ENCODE peak calls at places on chromosomes 11 and 22, in seven cellular contexts. C, V, F, G, E, R and P are unnamed samples.
A peak's percentile ranks its signal among the peaks of the same experiment; 100 is the strongest.

GRCh38 chr11:103486609-103487008 is 377.4 kb downstream of the DYNC2H1 start:
- DNase-seq in C (no peak), V (no peak), F (no peak), G (no peak), E (peak; percentile 28), R (no peak), P (no peak)

GRCh38 chr11:97614571-97614970 is 1224.8 kb downstream of the JRKL start:
- DNase-seq in C (no peak), V (no peak), F (no peak), G (no peak), E (peak; percentile 1), R (no peak), P (no peak)

GRCh38 chr11:82356316-82356715 is 377.3 kb downstream of the FAM181B start:
- DNase-seq in C (no peak), V (no peak), F (no peak), G (no peak), E (no peak), R (no peak), P (no peak)

GRCh38 chr11:17788084-17788483 is 53.5 kb downstream of the KCNC1 start:
- DNase-seq in C (no peak), V (peak; percentile 36), F (no peak), G (no peak), E (no peak), R (no peak), P (no peak)

GRCh38 chr11:125372911-125373310 is 123.2 kb downstream of the FEZ1 start:
- DNase-seq in C (no peak), V (no peak), F (no peak), G (no peak), E (no peak), R (no peak), P (no peak)

GRCh38 chr11:78292109-78292803 is 103.5 kb downstream of the USP35 start:
- DNase-seq in C (no peak), V (no peak), F (no peak), G (no peak), E (no peak), R (no peak), P (peak; percentile 98)

GRCh38 chr11:130074736-130075135 is 5.0 kb downstream of the APLP2 start:
- DNase-seq in C (no peak), V (no peak), F (no peak), G (no peak), E (no peak), R (no peak), P (no peak)

GRCh38 chr11:123546515-123546914 is 107.9 kb downstream of the SCN3B start:
- DNase-seq in C (peak; percentile 26), V (no peak), F (no peak), G (no peak), E (peak; percentile 78), R (no peak), P (no peak)

GRCh38 chr11:11973866-11974265 is 34.6 kb downstream of the DKK3 start:
- DNase-seq in C (no peak), V (peak; percentile 57), F (no peak), G (no peak), E (peak; percentile 16), R (no peak), P (no peak)

GRCh38 chr11:44746894-44747293 is 20.1 kb downstream of the TSPAN18 start:
- DNase-seq in C (no peak), V (peak; percentile 90), F (no peak), G (no peak), E (no peak), R (no peak), P (no peak)

GRCh38 chr11:17939542-17939941 is 73.3 kb downstream of the SERGEF start:
- DNase-seq in C (no peak), V (no peak), F (no peak), G (no peak), E (no peak), R (no peak), P (no peak)

GRCh38 chr11:32602657-32603410 is 19.2 kb downstream of the EIF3M start:
- DNase-seq in C (no peak), V (no peak), F (no peak), G (no peak), E (peak; percentile 67), R (no peak), P (no peak)

GRCh38 chr22:44133161-44133560 is 47.6 kb upstream of the PARVG start:
- DNase-seq in C (no peak), V (peak; percentile 8), F (no peak), G (no peak), E (no peak), R (no peak), P (no peak)

GRCh38 chr22:23161574-23161973 is 16.3 kb downstream of the RAB36 start:
- DNase-seq in C (no peak), V (no peak), F (no peak), G (no peak), E (no peak), R (no peak), P (no peak)
- TF ChIP-seq POLR2A in C (no peak), V (no peak), F (no peak), G (no peak), E (no peak), R (no peak), P (no peak)

GRCh38 chr11:66651011-66651410 is 12.5 kb downstream of the RBM4 start:
- DNase-seq in C (no peak), V (no peak), F (no peak), G (no peak), E (peak; percentile 66), R (no peak), P (no peak)
- TF ChIP-seq POLR2A in C (no peak), V (no peak), F (peak; percentile 45), G (no peak), E (no peak), R (no peak), P (no peak)

GRCh38 chr11:93736129-93736528 is 5.2 kb downstream of the TAF1D start:
- DNase-seq in C (no peak), V (no peak), F (no peak), G (no peak), E (peak; percentile 63), R (no peak), P (no peak)

GRCh38 chr11:93737904-93738612 is 3.2 kb downstream of the TAF1D start:
- DNase-seq in C (no peak), V (no peak), F (no peak), G (no peak), E (peak; percentile 18), R (no peak), P (no peak)

GRCh38 chr11:93734427-93735222 is 6.7 kb downstream of the TAF1D start:
- DNase-seq in C (no peak), V (no peak), F (no peak), G (no peak), E (no peak), R (no peak), P (no peak)

GRCh38 chr11:93733474-93733873 is 7.8 kb downstream of the TAF1D start:
- DNase-seq in C (no peak), V (no peak), F (no peak), G (no peak), E (no peak), R (no peak), P (no peak)

GRCh38 chr11:93735627-93736026 is 5.7 kb downstream of the TAF1D start:
- DNase-seq in C (no peak), V (no peak), F (no peak), G (no peak), E (no peak), R (no peak), P (no peak)
- TF ChIP-seq POLR2A in C (no peak), V (no peak), F (no peak), G (no peak), E (no peak), R (no peak), P (no peak)

GRCh38 chr11:68579455-68579854 is 104.9 kb upstream of the GAL start:
- DNase-seq in C (no peak), V (no peak), F (no peak), G (no peak), E (peak; percentile 67), R (no peak), P (no peak)
- TF ChIP-seq POLR2A in C (no peak), V (no peak), F (no peak), G (no peak), E (no peak), R (no peak), P (no peak)

GRCh38 chr11:353315-353857 is 15.9 kb upstream of the B4GALNT4 start:
- DNase-seq in C (peak; percentile 42), V (peak; percentile 96), F (no peak), G (peak; percentile 73), E (peak; percentile 77), R (no peak), P (no peak)
- TF ChIP-seq POLR2A in C (no peak), V (no peak), F (no peak), G (no peak), E (no peak), R (peak; percentile 36), P (no peak)

GRCh38 chr11:34514597-34514996 is 1.0 kb upstream of the ELF5 start:
- DNase-seq in C (no peak), V (no peak), F (no peak), G (no peak), E (no peak), R (no peak), P (no peak)
- TF ChIP-seq POLR2A in C (no peak), V (no peak), F (no peak), G (no peak), E (no peak), R (no peak), P (no peak)